ENCODE peak calls at places on chromosomes 11 and 22, in eight cellular contexts. One of them, this sample, is unnamed.

GRCh38 chr11:122317337-122317736 is 201.3 kb upstream of the BLID start:
- DNase-seq in stimulated activated CD4-positive, alpha-beta T cell treated with anti-CD3 and anti-CD28 coated beads, TNF-alpha, amount 100 ng/mL, for 24 hours: no peak
- DNase-seq in stimulated activated CD8-positive, alpha-beta memory T cell treated with anti-CD3 and anti-CD28 coated beads, Interleukin-15, amount 100 ng/mL, for 4 hours: no peak
- DNase-seq in activated CD4-positive, alpha-beta T cell treated with anti-CD3 and anti-CD28 coated beads, Interleukin-2, amount 50 U/mL, for 4 hours: no peak
- DNase-seq in aorta: no peak
- DNase-seq in T1000: no peak
- DNase-seq in MCF 10A: no peak
- DNase-seq in GM23338: no peak
- DNase-seq in this sample: no peak

GRCh38 chr11:75078233-75078632 is 18.4 kb downstream of the OR2AT4 start:
- DNase-seq in stimulated activated CD8-positive, alpha-beta memory T cell treated with anti-CD3 and anti-CD28 coated beads, Interleukin-15, amount 100 ng/mL, for 4 hours: no peak
- DNase-seq in MCF 10A: peak; percentile 30
- DNase-seq in aorta: no peak
- DNase-seq in T1000: no peak
- DNase-seq in stimulated activated CD4-positive, alpha-beta T cell treated with anti-CD3 and anti-CD28 coated beads, TNF-alpha, amount 100 ng/mL, for 24 hours: no peak
- DNase-seq in GM23338: peak; percentile 53
- DNase-seq in activated CD4-positive, alpha-beta T cell treated with anti-CD3 and anti-CD28 coated beads, Interleukin-2, amount 50 U/mL, for 4 hours: no peak
- DNase-seq in this sample: no peak

GRCh38 chr22:42299586-42300285 is 29.3 kb upstream of the TCF20 start:
- DNase-seq in activated CD4-positive, alpha-beta T cell treated with anti-CD3 and anti-CD28 coated beads, Interleukin-2, amount 50 U/mL, for 4 hours: peak; percentile 40
- DNase-seq in stimulated activated CD8-positive, alpha-beta memory T cell treated with anti-CD3 and anti-CD28 coated beads, Interleukin-15, amount 100 ng/mL, for 4 hours: peak; percentile 23
- DNase-seq in aorta: no peak
- DNase-seq in T1000: no peak
- DNase-seq in MCF 10A: no peak
- DNase-seq in stimulated activated CD4-positive, alpha-beta T cell treated with anti-CD3 and anti-CD28 coated beads, TNF-alpha, amount 100 ng/mL, for 24 hours: peak; percentile 16
- DNase-seq in GM23338: peak; percentile 84
- DNase-seq in this sample: peak; percentile 84

GRCh38 chr11:29025001-29025400 is 916.8 kb downstream of the METTL15 start:
- DNase-seq in T1000: no peak
- DNase-seq in activated CD4-positive, alpha-beta T cell treated with anti-CD3 and anti-CD28 coated beads, Interleukin-2, amount 50 U/mL, for 4 hours: no peak
- DNase-seq in MCF 10A: no peak
- DNase-seq in stimulated activated CD4-positive, alpha-beta T cell treated with anti-CD3 and anti-CD28 coated beads, TNF-alpha, amount 100 ng/mL, for 24 hours: no peak
- DNase-seq in GM23338: no peak
- DNase-seq in aorta: no peak
- DNase-seq in stimulated activated CD8-positive, alpha-beta memory T cell treated with anti-CD3 and anti-CD28 coated beads, Interleukin-15, amount 100 ng/mL, for 4 hours: no peak
- DNase-seq in this sample: no peak

GRCh38 chr11:47394322-47395224 is 13.8 kb upstream of the SLC39A13 start:
- DNase-seq in GM23338: no peak
- DNase-seq in activated CD4-positive, alpha-beta T cell treated with anti-CD3 and anti-CD28 coated beads, Interleukin-2, amount 50 U/mL, for 4 hours: peak; percentile 35
- DNase-seq in stimulated activated CD4-positive, alpha-beta T cell treated with anti-CD3 and anti-CD28 coated beads, TNF-alpha, amount 100 ng/mL, for 24 hours: no peak
- DNase-seq in aorta: peak; percentile 84
- DNase-seq in T1000: no peak
- DNase-seq in stimulated activated CD8-positive, alpha-beta memory T cell treated with anti-CD3 and anti-CD28 coated beads, Interleukin-15, amount 100 ng/mL, for 4 hours: peak; percentile 23
- DNase-seq in MCF 10A: peak; percentile 72
- DNase-seq in this sample: peak; percentile 2

GRCh38 chr11:103923473-103923931 is 112.9 kb upstream of the DDI1 start:
- DNase-seq in MCF 10A: peak; percentile 28
- DNase-seq in stimulated activated CD8-positive, alpha-beta memory T cell treated with anti-CD3 and anti-CD28 coated beads, Interleukin-15, amount 100 ng/mL, for 4 hours: no peak
- DNase-seq in T1000: no peak
- DNase-seq in GM23338: peak; percentile 7
- DNase-seq in stimulated activated CD4-positive, alpha-beta T cell treated with anti-CD3 and anti-CD28 coated beads, TNF-alpha, amount 100 ng/mL, for 24 hours: no peak
- DNase-seq in aorta: no peak
- DNase-seq in activated CD4-positive, alpha-beta T cell treated with anti-CD3 and anti-CD28 coated beads, Interleukin-2, amount 50 U/mL, for 4 hours: no peak
- DNase-seq in this sample: no peak

GRCh38 chr11:12542186-12542935 is 131.9 kb upstream of the TEAD1 start:
- DNase-seq in stimulated activated CD4-positive, alpha-beta T cell treated with anti-CD3 and anti-CD28 coated beads, TNF-alpha, amount 100 ng/mL, for 24 hours: no peak
- DNase-seq in activated CD4-positive, alpha-beta T cell treated with anti-CD3 and anti-CD28 coated beads, Interleukin-2, amount 50 U/mL, for 4 hours: no peak
- DNase-seq in aorta: no peak
- DNase-seq in stimulated activated CD8-positive, alpha-beta memory T cell treated with anti-CD3 and anti-CD28 coated beads, Interleukin-15, amount 100 ng/mL, for 4 hours: no peak
- DNase-seq in MCF 10A: no peak
- DNase-seq in GM23338: no peak
- DNase-seq in T1000: no peak
- DNase-seq in this sample: no peak

GRCh38 chr11:92782806-92783205 is 186.6 kb upstream of the MTNR1B start:
- DNase-seq in stimulated activated CD4-positive, alpha-beta T cell treated with anti-CD3 and anti-CD28 coated beads, TNF-alpha, amount 100 ng/mL, for 24 hours: no peak
- DNase-seq in activated CD4-positive, alpha-beta T cell treated with anti-CD3 and anti-CD28 coated beads, Interleukin-2, amount 50 U/mL, for 4 hours: no peak
- DNase-seq in T1000: no peak
- DNase-seq in stimulated activated CD8-positive, alpha-beta memory T cell treated with anti-CD3 and anti-CD28 coated beads, Interleukin-15, amount 100 ng/mL, for 4 hours: no peak
- DNase-seq in aorta: no peak
- DNase-seq in GM23338: no peak
- DNase-seq in MCF 10A: peak; percentile 11
- DNase-seq in this sample: no peak

GRCh38 chr11:3022300-3022967 is 30.3 kb upstream of the NAP1L4 start:
- DNase-seq in stimulated activated CD4-positive, alpha-beta T cell treated with anti-CD3 and anti-CD28 coated beads, TNF-alpha, amount 100 ng/mL, for 24 hours: no peak
- DNase-seq in MCF 10A: peak; percentile 64
- DNase-seq in stimulated activated CD8-positive, alpha-beta memory T cell treated with anti-CD3 and anti-CD28 coated beads, Interleukin-15, amount 100 ng/mL, for 4 hours: no peak
- DNase-seq in GM23338: no peak
- DNase-seq in aorta: no peak
- DNase-seq in activated CD4-positive, alpha-beta T cell treated with anti-CD3 and anti-CD28 coated beads, Interleukin-2, amount 50 U/mL, for 4 hours: no peak
- DNase-seq in T1000: no peak
- DNase-seq in this sample: no peak

GRCh38 chr11:5618807-5619206 is 6.0 kb upstream of the TRIM34 start:
- DNase-seq in stimulated activated CD4-positive, alpha-beta T cell treated with anti-CD3 and anti-CD28 coated beads, TNF-alpha, amount 100 ng/mL, for 24 hours: no peak
- DNase-seq in activated CD4-positive, alpha-beta T cell treated with anti-CD3 and anti-CD28 coated beads, Interleukin-2, amount 50 U/mL, for 4 hours: no peak
- DNase-seq in GM23338: no peak
- DNase-seq in T1000: no peak
- DNase-seq in MCF 10A: no peak
- DNase-seq in stimulated activated CD8-positive, alpha-beta memory T cell treated with anti-CD3 and anti-CD28 coated beads, Interleukin-15, amount 100 ng/mL, for 4 hours: no peak
- DNase-seq in aorta: no peak
- DNase-seq in this sample: no peak

GRCh38 chr22:29553391-29554224 is at the start of gene THOC5:
- DNase-seq in T1000: peak; percentile 88
- DNase-seq in aorta: peak; percentile 97
- DNase-seq in stimulated activated CD8-positive, alpha-beta memory T cell treated with anti-CD3 and anti-CD28 coated beads, Interleukin-15, amount 100 ng/mL, for 4 hours: peak; percentile 80
- DNase-seq in MCF 10A: peak; percentile 97
- DNase-seq in stimulated activated CD4-positive, alpha-beta T cell treated with anti-CD3 and anti-CD28 coated beads, TNF-alpha, amount 100 ng/mL, for 24 hours: peak; percentile 83
- DNase-seq in activated CD4-positive, alpha-beta T cell treated with anti-CD3 and anti-CD28 coated beads, Interleukin-2, amount 50 U/mL, for 4 hours: peak; percentile 83
- DNase-seq in GM23338: peak; percentile 98
- DNase-seq in this sample: peak; percentile 96

GRCh38 chr11:130849215-130849568 is 67.1 kb downstream of the SNX19 start:
- DNase-seq in stimulated activated CD8-positive, alpha-beta memory T cell treated with anti-CD3 and anti-CD28 coated beads, Interleukin-15, amount 100 ng/mL, for 4 hours: no peak
- DNase-seq in activated CD4-positive, alpha-beta T cell treated with anti-CD3 and anti-CD28 coated beads, Interleukin-2, amount 50 U/mL, for 4 hours: no peak
- DNase-seq in aorta: no peak
- DNase-seq in T1000: no peak
- DNase-seq in MCF 10A: peak; percentile 66
- DNase-seq in GM23338: no peak
- DNase-seq in stimulated activated CD4-positive, alpha-beta T cell treated with anti-CD3 and anti-CD28 coated beads, TNF-alpha, amount 100 ng/mL, for 24 hours: no peak
- DNase-seq in this sample: no peak

GRCh38 chr11:86781546-86781945 is 18.8 kb upstream of the PRSS23 start:
- DNase-seq in stimulated activated CD4-positive, alpha-beta T cell treated with anti-CD3 and anti-CD28 coated beads, TNF-alpha, amount 100 ng/mL, for 24 hours: no peak
- DNase-seq in aorta: no peak
- DNase-seq in activated CD4-positive, alpha-beta T cell treated with anti-CD3 and anti-CD28 coated beads, Interleukin-2, amount 50 U/mL, for 4 hours: no peak
- DNase-seq in GM23338: peak; percentile 64
- DNase-seq in T1000: no peak
- DNase-seq in stimulated activated CD8-positive, alpha-beta memory T cell treated with anti-CD3 and anti-CD28 coated beads, Interleukin-15, amount 100 ng/mL, for 4 hours: no peak
- DNase-seq in MCF 10A: no peak
- DNase-seq in this sample: no peak

GRCh38 chr11:120808616-120809050 is 215.3 kb upstream of the TBCEL start:
- DNase-seq in activated CD4-positive, alpha-beta T cell treated with anti-CD3 and anti-CD28 coated beads, Interleukin-2, amount 50 U/mL, for 4 hours: no peak
- DNase-seq in MCF 10A: no peak
- DNase-seq in GM23338: no peak
- DNase-seq in stimulated activated CD8-positive, alpha-beta memory T cell treated with anti-CD3 and anti-CD28 coated beads, Interleukin-15, amount 100 ng/mL, for 4 hours: no peak
- DNase-seq in stimulated activated CD4-positive, alpha-beta T cell treated with anti-CD3 and anti-CD28 coated beads, TNF-alpha, amount 100 ng/mL, for 24 hours: no peak
- DNase-seq in aorta: peak; percentile 55
- DNase-seq in T1000: no peak
- DNase-seq in this sample: no peak

GRCh38 chr11:94521684-94522083 is 9.4 kb downstream of the C11orf97 start:
- DNase-seq in T1000: no peak
- DNase-seq in stimulated activated CD8-positive, alpha-beta memory T cell treated with anti-CD3 and anti-CD28 coated beads, Interleukin-15, amount 100 ng/mL, for 4 hours: no peak
- DNase-seq in GM23338: peak; percentile 74
- DNase-seq in aorta: no peak
- DNase-seq in MCF 10A: peak; percentile 17
- DNase-seq in stimulated activated CD4-positive, alpha-beta T cell treated with anti-CD3 and anti-CD28 coated beads, TNF-alpha, amount 100 ng/mL, for 24 hours: no peak
- DNase-seq in activated CD4-positive, alpha-beta T cell treated with anti-CD3 and anti-CD28 coated beads, Interleukin-2, amount 50 U/mL, for 4 hours: no peak
- DNase-seq in this sample: peak; percentile 9

GRCh38 chr11:95089620-95090542 is at the start of gene ENDOD1:
- DNase-seq in GM23338: peak; percentile 90
- DNase-seq in MCF 10A: peak; percentile 80
- DNase-seq in activated CD4-positive, alpha-beta T cell treated with anti-CD3 and anti-CD28 coated beads, Interleukin-2, amount 50 U/mL, for 4 hours: peak; percentile 78
- DNase-seq in stimulated activated CD4-positive, alpha-beta T cell treated with anti-CD3 and anti-CD28 coated beads, TNF-alpha, amount 100 ng/mL, for 24 hours: peak; percentile 59
- DNase-seq in aorta: peak; percentile 95
- DNase-seq in stimulated activated CD8-positive, alpha-beta memory T cell treated with anti-CD3 and anti-CD28 coated beads, Interleukin-15, amount 100 ng/mL, for 4 hours: peak; percentile 62
- DNase-seq in T1000: peak; percentile 43
- DNase-seq in this sample: peak; percentile 94

GRCh38 chr11:66113132-66113856 is 43.2 kb downstream of the PACS1 start:
- DNase-seq in activated CD4-positive, alpha-beta T cell treated with anti-CD3 and anti-CD28 coated beads, Interleukin-2, amount 50 U/mL, for 4 hours: no peak
- DNase-seq in stimulated activated CD4-positive, alpha-beta T cell treated with anti-CD3 and anti-CD28 coated beads, TNF-alpha, amount 100 ng/mL, for 24 hours: no peak
- DNase-seq in MCF 10A: peak; percentile 83
- DNase-seq in stimulated activated CD8-positive, alpha-beta memory T cell treated with anti-CD3 and anti-CD28 coated beads, Interleukin-15, amount 100 ng/mL, for 4 hours: no peak
- DNase-seq in aorta: no peak
- DNase-seq in GM23338: no peak
- DNase-seq in T1000: no peak
- DNase-seq in this sample: no peak

GRCh38 chr22:30472994-30473720 is 1.3 kb upstream of the SEC14L3 start:
- DNase-seq in aorta: no peak
- DNase-seq in GM23338: no peak
- DNase-seq in MCF 10A: peak; percentile 15
- DNase-seq in stimulated activated CD4-positive, alpha-beta T cell treated with anti-CD3 and anti-CD28 coated beads, TNF-alpha, amount 100 ng/mL, for 24 hours: no peak
- DNase-seq in activated CD4-positive, alpha-beta T cell treated with anti-CD3 and anti-CD28 coated beads, Interleukin-2, amount 50 U/mL, for 4 hours: no peak
- DNase-seq in stimulated activated CD8-positive, alpha-beta memory T cell treated with anti-CD3 and anti-CD28 coated beads, Interleukin-15, amount 100 ng/mL, for 4 hours: no peak
- DNase-seq in T1000: no peak
- DNase-seq in this sample: no peak

GRCh38 chr11:75440960-75441803 is 8.2 kb upstream of the KLHL35 start:
- DNase-seq in stimulated activated CD8-positive, alpha-beta memory T cell treated with anti-CD3 and anti-CD28 coated beads, Interleukin-15, amount 100 ng/mL, for 4 hours: no peak
- DNase-seq in stimulated activated CD4-positive, alpha-beta T cell treated with anti-CD3 and anti-CD28 coated beads, TNF-alpha, amount 100 ng/mL, for 24 hours: no peak
- DNase-seq in aorta: peak; percentile 55
- DNase-seq in T1000: no peak
- DNase-seq in activated CD4-positive, alpha-beta T cell treated with anti-CD3 and anti-CD28 coated beads, Interleukin-2, amount 50 U/mL, for 4 hours: no peak
- DNase-seq in MCF 10A: no peak
- DNase-seq in GM23338: no peak
- DNase-seq in this sample: no peak

GRCh38 chr11:73335204-73335923 is 27.3 kb downstream of the ARHGEF17 start:
- DNase-seq in activated CD4-positive, alpha-beta T cell treated with anti-CD3 and anti-CD28 coated beads, Interleukin-2, amount 50 U/mL, for 4 hours: peak; percentile 74
- DNase-seq in stimulated activated CD8-positive, alpha-beta memory T cell treated with anti-CD3 and anti-CD28 coated beads, Interleukin-15, amount 100 ng/mL, for 4 hours: peak; percentile 55
- DNase-seq in T1000: peak; percentile 82
- DNase-seq in MCF 10A: peak; percentile 85
- DNase-seq in aorta: peak; percentile 94
- DNase-seq in GM23338: peak; percentile 86
- DNase-seq in stimulated activated CD4-positive, alpha-beta T cell treated with anti-CD3 and anti-CD28 coated beads, TNF-alpha, amount 100 ng/mL, for 24 hours: peak; percentile 59
- DNase-seq in this sample: peak; percentile 83

GRCh38 chr11:9663699-9664275 is at the start of gene SWAP70:
- DNase-seq in T1000: peak; percentile 70
- DNase-seq in GM23338: peak; percentile 94
- DNase-seq in stimulated activated CD8-positive, alpha-beta memory T cell treated with anti-CD3 and anti-CD28 coated beads, Interleukin-15, amount 100 ng/mL, for 4 hours: peak; percentile 47
- DNase-seq in MCF 10A: peak; percentile 75
- DNase-seq in stimulated activated CD4-positive, alpha-beta T cell treated with anti-CD3 and anti-CD28 coated beads, TNF-alpha, amount 100 ng/mL, for 24 hours: peak; percentile 40
- DNase-seq in activated CD4-positive, alpha-beta T cell treated with anti-CD3 and anti-CD28 coated beads, Interleukin-2, amount 50 U/mL, for 4 hours: peak; percentile 56
- DNase-seq in aorta: peak; percentile 97
- DNase-seq in this sample: peak; percentile 93

GRCh38 chr22:24819941-24820461 is 14.0 kb downstream of the SGSM1 start:
- DNase-seq in MCF 10A: no peak
- DNase-seq in T1000: no peak
- DNase-seq in GM23338: no peak
- DNase-seq in aorta: peak; percentile 81
- DNase-seq in stimulated activated CD8-positive, alpha-beta memory T cell treated with anti-CD3 and anti-CD28 coated beads, Interleukin-15, amount 100 ng/mL, for 4 hours: no peak
- DNase-seq in activated CD4-positive, alpha-beta T cell treated with anti-CD3 and anti-CD28 coated beads, Interleukin-2, amount 50 U/mL, for 4 hours: no peak
- DNase-seq in stimulated activated CD4-positive, alpha-beta T cell treated with anti-CD3 and anti-CD28 coated beads, TNF-alpha, amount 100 ng/mL, for 24 hours: no peak
- DNase-seq in this sample: no peak

GRCh38 chr11:47523491-47524199 is 29.3 kb downstream of the CELF1 start:
- DNase-seq in GM23338: no peak
- DNase-seq in stimulated activated CD4-positive, alpha-beta T cell treated with anti-CD3 and anti-CD28 coated beads, TNF-alpha, amount 100 ng/mL, for 24 hours: no peak
- DNase-seq in T1000: no peak
- DNase-seq in MCF 10A: peak; percentile 83
- DNase-seq in stimulated activated CD8-positive, alpha-beta memory T cell treated with anti-CD3 and anti-CD28 coated beads, Interleukin-15, amount 100 ng/mL, for 4 hours: no peak
- DNase-seq in aorta: no peak
- DNase-seq in activated CD4-positive, alpha-beta T cell treated with anti-CD3 and anti-CD28 coated beads, Interleukin-2, amount 50 U/mL, for 4 hours: no peak
- DNase-seq in this sample: no peak

GRCh38 chr11:27018902-27019544 is 21.6 kb upstream of the BBOX1 start:
- DNase-seq in activated CD4-positive, alpha-beta T cell treated with anti-CD3 and anti-CD28 coated beads, Interleukin-2, amount 50 U/mL, for 4 hours: no peak
- DNase-seq in aorta: no peak
- DNase-seq in stimulated activated CD8-positive, alpha-beta memory T cell treated with anti-CD3 and anti-CD28 coated beads, Interleukin-15, amount 100 ng/mL, for 4 hours: no peak
- DNase-seq in MCF 10A: no peak
- DNase-seq in stimulated activated CD4-positive, alpha-beta T cell treated with anti-CD3 and anti-CD28 coated beads, TNF-alpha, amount 100 ng/mL, for 24 hours: no peak
- DNase-seq in T1000: no peak
- DNase-seq in GM23338: no peak
- DNase-seq in this sample: no peak

GRCh38 chr11:23398052-23398451 is 537.8 kb upstream of the CCDC179 start:
- DNase-seq in aorta: no peak
- DNase-seq in stimulated activated CD4-positive, alpha-beta T cell treated with anti-CD3 and anti-CD28 coated beads, TNF-alpha, amount 100 ng/mL, for 24 hours: no peak
- DNase-seq in activated CD4-positive, alpha-beta T cell treated with anti-CD3 and anti-CD28 coated beads, Interleukin-2, amount 50 U/mL, for 4 hours: no peak
- DNase-seq in MCF 10A: no peak
- DNase-seq in GM23338: no peak
- DNase-seq in T1000: no peak
- DNase-seq in stimulated activated CD8-positive, alpha-beta memory T cell treated with anti-CD3 and anti-CD28 coated beads, Interleukin-15, amount 100 ng/mL, for 4 hours: no peak
- DNase-seq in this sample: no peak

GRCh38 chr22:34070051-34070450 is 149.8 kb upstream of the LARGE1 start:
- DNase-seq in activated CD4-positive, alpha-beta T cell treated with anti-CD3 and anti-CD28 coated beads, Interleukin-2, amount 50 U/mL, for 4 hours: no peak
- DNase-seq in MCF 10A: no peak
- DNase-seq in stimulated activated CD8-positive, alpha-beta memory T cell treated with anti-CD3 and anti-CD28 coated beads, Interleukin-15, amount 100 ng/mL, for 4 hours: no peak
- DNase-seq in GM23338: no peak
- DNase-seq in stimulated activated CD4-positive, alpha-beta T cell treated with anti-CD3 and anti-CD28 coated beads, TNF-alpha, amount 100 ng/mL, for 24 hours: no peak
- DNase-seq in aorta: no peak
- DNase-seq in T1000: no peak
- DNase-seq in this sample: no peak

GRCh38 chr11:65615950-65616574 is 486 bp downstream of the PCNX3 start:
- DNase-seq in aorta: peak; percentile 86
- DNase-seq in stimulated activated CD4-positive, alpha-beta T cell treated with anti-CD3 and anti-CD28 coated beads, TNF-alpha, amount 100 ng/mL, for 24 hours: no peak
- DNase-seq in stimulated activated CD8-positive, alpha-beta memory T cell treated with anti-CD3 and anti-CD28 coated beads, Interleukin-15, amount 100 ng/mL, for 4 hours: no peak
- DNase-seq in T1000: no peak
- DNase-seq in activated CD4-positive, alpha-beta T cell treated with anti-CD3 and anti-CD28 coated beads, Interleukin-2, amount 50 U/mL, for 4 hours: no peak
- DNase-seq in MCF 10A: no peak
- DNase-seq in GM23338: peak; percentile 57
- DNase-seq in this sample: peak; percentile 69

GRCh38 chr11:4606231-4607015 is 1.6 kb downstream of the TRIM68 start:
- DNase-seq in T1000: no peak
- DNase-seq in GM23338: no peak
- DNase-seq in stimulated activated CD8-positive, alpha-beta memory T cell treated with anti-CD3 and anti-CD28 coated beads, Interleukin-15, amount 100 ng/mL, for 4 hours: no peak
- DNase-seq in activated CD4-positive, alpha-beta T cell treated with anti-CD3 and anti-CD28 coated beads, Interleukin-2, amount 50 U/mL, for 4 hours: no peak
- DNase-seq in stimulated activated CD4-positive, alpha-beta T cell treated with anti-CD3 and anti-CD28 coated beads, TNF-alpha, amount 100 ng/mL, for 24 hours: no peak
- DNase-seq in MCF 10A: peak; percentile 79
- DNase-seq in aorta: no peak
- DNase-seq in this sample: no peak

GRCh38 chr22:36331912-36332622 is 55.7 kb downstream of the MYH9 start:
- DNase-seq in T1000: peak; percentile 52
- DNase-seq in stimulated activated CD4-positive, alpha-beta T cell treated with anti-CD3 and anti-CD28 coated beads, TNF-alpha, amount 100 ng/mL, for 24 hours: peak; percentile 20
- DNase-seq in activated CD4-positive, alpha-beta T cell treated with anti-CD3 and anti-CD28 coated beads, Interleukin-2, amount 50 U/mL, for 4 hours: no peak
- DNase-seq in MCF 10A: peak; percentile 68
- DNase-seq in aorta: peak; percentile 88
- DNase-seq in stimulated activated CD8-positive, alpha-beta memory T cell treated with anti-CD3 and anti-CD28 coated beads, Interleukin-15, amount 100 ng/mL, for 4 hours: no peak
- DNase-seq in GM23338: no peak
- DNase-seq in this sample: no peak

GRCh38 chr11:77200351-77200750 is 72.3 kb downstream of the MYO7A start:
- DNase-seq in aorta: no peak
- DNase-seq in stimulated activated CD8-positive, alpha-beta memory T cell treated with anti-CD3 and anti-CD28 coated beads, Interleukin-15, amount 100 ng/mL, for 4 hours: no peak
- DNase-seq in MCF 10A: no peak
- DNase-seq in activated CD4-positive, alpha-beta T cell treated with anti-CD3 and anti-CD28 coated beads, Interleukin-2, amount 50 U/mL, for 4 hours: no peak
- DNase-seq in stimulated activated CD4-positive, alpha-beta T cell treated with anti-CD3 and anti-CD28 coated beads, TNF-alpha, amount 100 ng/mL, for 24 hours: no peak
- DNase-seq in T1000: no peak
- DNase-seq in GM23338: no peak
- DNase-seq in this sample: no peak

GRCh38 chr11:36007127-36007824 is 63.4 kb downstream of the LDLRAD3 start:
- DNase-seq in aorta: no peak
- DNase-seq in stimulated activated CD4-positive, alpha-beta T cell treated with anti-CD3 and anti-CD28 coated beads, TNF-alpha, amount 100 ng/mL, for 24 hours: no peak
- DNase-seq in activated CD4-positive, alpha-beta T cell treated with anti-CD3 and anti-CD28 coated beads, Interleukin-2, amount 50 U/mL, for 4 hours: no peak
- DNase-seq in MCF 10A: no peak
- DNase-seq in stimulated activated CD8-positive, alpha-beta memory T cell treated with anti-CD3 and anti-CD28 coated beads, Interleukin-15, amount 100 ng/mL, for 4 hours: no peak
- DNase-seq in GM23338: no peak
- DNase-seq in T1000: no peak
- DNase-seq in this sample: no peak

This sample was measured in neural progenitor cell.